ENCODE peak calls at places on chromosome 3, in five cellular contexts. Q, U, R, T and V are unnamed samples.
A peak's percentile ranks its signal among the peaks of the same experiment; 100 is the strongest.

GRCh38 chr3:56929809-56930615 is 128.3 kb upstream of the ARHGEF3 start:
- DNase-seq in Q (no peak), U (no peak), R (no peak), T (peak; percentile 25), V (peak; percentile 15)

GRCh38 chr3:110198717-110199587 is 861.6 kb upstream of the DPPA4 start:
- DNase-seq in Q (no peak), U (peak; percentile 64), R (no peak), T (peak; percentile 16), V (no peak)

GRCh38 chr3:29324180-29324651 is 43.3 kb downstream of the RBMS3 start:
- DNase-seq in Q (peak; percentile 86), U (peak; percentile 63), R (no peak), T (peak; percentile 80), V (no peak)

GRCh38 chr3:30516238-30516637 is 90.2 kb upstream of the TGFBR2 start:
- DNase-seq in Q (no peak), U (no peak), R (no peak), T (peak; percentile 86), V (no peak)

GRCh38 chr3:84600703-84601225 is 358.0 kb upstream of the CADM2 start:
- DNase-seq in Q (no peak), U (no peak), R (no peak), T (no peak), V (no peak)

GRCh38 chr3:4011136-4011535 is 211.9 kb downstream of the LRRN1 start:
- DNase-seq in Q (no peak), U (no peak), R (peak; percentile 11), T (no peak), V (no peak)

GRCh38 chr3:174846055-174846454 is 13.1 kb upstream of the NAALADL2 start:
- DNase-seq in Q (no peak), U (no peak), R (no peak), T (no peak), V (no peak)

GRCh38 chr3:58021072-58021959 is 13.1 kb downstream of the FLNB start:
- DNase-seq in Q (no peak), U (no peak), R (no peak), T (no peak), V (no peak)

GRCh38 chr3:194539498-194539897 is 52.7 kb upstream of the ATP13A3 start:
- DNase-seq in Q (no peak), U (no peak), R (no peak), T (no peak), V (no peak)

GRCh38 chr3:171846594-171846993 is 3.4 kb downstream of the TMEM212 start:
- DNase-seq in Q (peak; percentile 24), U (no peak), R (no peak), T (peak; percentile 83), V (no peak)

GRCh38 chr3:10305331-10305902 is 12.7 kb upstream of the GHRL start:
- DNase-seq in Q (no peak), U (no peak), R (no peak), T (no peak), V (no peak)

GRCh38 chr3:101183151-101183550 is 137.2 kb downstream of the IMPG2 start:
- DNase-seq in Q (no peak), U (no peak), R (no peak), T (no peak), V (no peak)

GRCh38 chr3:35549690-35550089 is 89.6 kb upstream of the ARPP21 start:
- DNase-seq in Q (no peak), U (no peak), R (no peak), T (no peak), V (no peak)

GRCh38 chr3:35544976-35545375 is 94.3 kb upstream of the ARPP21 start:
- DNase-seq in Q (no peak), U (no peak), R (no peak), T (no peak), V (no peak)
- TF ChIP-seq CTCF in Q (no peak), U (no peak), R (no peak), T (no peak), V (no peak)

DNA sequence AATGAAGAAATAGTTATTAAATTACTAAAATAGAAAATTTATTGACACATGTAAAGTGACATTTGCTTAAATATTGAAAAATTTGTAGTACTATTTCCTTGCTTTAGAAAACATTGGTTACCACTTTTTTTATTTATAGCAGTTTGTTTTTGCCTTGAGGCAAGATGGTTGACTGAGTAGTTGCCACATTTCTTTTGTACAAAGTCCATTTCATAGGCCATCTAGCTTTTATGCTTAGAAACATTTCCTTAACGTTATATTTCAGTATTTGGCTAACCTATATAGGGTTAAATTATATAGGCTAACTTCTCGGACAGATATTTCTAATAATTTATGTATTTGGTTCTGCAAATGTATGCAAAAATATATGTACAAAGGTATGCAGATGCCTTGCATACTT is 17.1 kb downstream of the CTNNB1 start:
- DNase-seq in Q (no peak), U (no peak), R (no peak), T (no peak), V (no peak)
- TF ChIP-seq CTCF in Q (no peak), U (no peak), R (no peak), T (no peak), V (no peak)

DNA sequence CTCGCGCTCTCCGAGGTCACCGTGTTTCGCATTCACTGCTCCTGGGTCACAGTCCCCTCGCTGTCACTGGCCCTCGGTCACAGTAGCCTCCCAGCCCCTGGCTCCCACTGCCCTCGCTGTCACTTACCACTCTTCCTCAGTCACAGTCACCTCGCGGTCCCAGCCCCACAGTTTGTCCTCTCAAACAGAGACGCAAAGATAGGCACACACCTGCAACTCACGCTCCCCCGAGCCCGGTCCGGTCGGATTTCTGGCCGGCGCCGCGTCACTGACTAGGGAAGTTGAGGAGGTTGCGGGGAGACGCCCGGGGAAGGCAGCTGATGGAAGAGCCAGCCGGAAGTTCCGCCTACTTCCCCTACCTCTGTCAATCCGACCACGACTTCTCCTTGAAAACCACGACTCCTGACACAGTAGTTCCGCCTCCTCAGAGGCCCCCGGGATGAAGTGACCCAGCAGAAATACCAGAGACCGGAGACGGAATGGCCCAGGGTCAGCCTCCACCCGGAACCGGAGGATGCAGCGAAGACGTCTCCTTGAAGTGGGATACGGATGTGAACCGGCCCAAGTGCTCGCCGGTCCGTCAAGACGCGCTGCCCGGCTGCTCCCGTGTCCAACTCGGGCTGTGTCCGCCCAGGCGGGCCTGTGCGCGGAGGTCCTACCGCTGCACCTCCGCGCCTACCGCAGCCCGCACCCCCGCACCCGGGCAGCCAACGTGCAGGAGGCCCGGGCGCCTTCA is at the start of gene PCYT1A:
- DNase-seq in Q (peak; percentile 93), U (peak; percentile 95), R (peak; percentile 96), T (peak; percentile 97), V (peak; percentile 87)
- TF ChIP-seq CTCF in Q (no peak), U (no peak), R (no peak), T (no peak), V (no peak)

GRCh38 chr3:113261996-113262665 is 50.8 kb downstream of the BOC start:
- DNase-seq in Q (no peak), U (no peak), R (no peak), T (peak; percentile 57), V (no peak)

GRCh38 chr3:113255100-113255853 is 43.9 kb downstream of the BOC start:
- DNase-seq in Q (no peak), U (no peak), R (no peak), T (no peak), V (no peak)

GRCh38 chr3:113255854-113256615 is 44.7 kb downstream of the BOC start:
- DNase-seq in Q (no peak), U (no peak), R (no peak), T (no peak), V (no peak)

GRCh38 chr3:113260980-113261920 is 49.9 kb downstream of the BOC start:
- DNase-seq in Q (no peak), U (no peak), R (no peak), T (peak; percentile 44), V (no peak)

DNA sequence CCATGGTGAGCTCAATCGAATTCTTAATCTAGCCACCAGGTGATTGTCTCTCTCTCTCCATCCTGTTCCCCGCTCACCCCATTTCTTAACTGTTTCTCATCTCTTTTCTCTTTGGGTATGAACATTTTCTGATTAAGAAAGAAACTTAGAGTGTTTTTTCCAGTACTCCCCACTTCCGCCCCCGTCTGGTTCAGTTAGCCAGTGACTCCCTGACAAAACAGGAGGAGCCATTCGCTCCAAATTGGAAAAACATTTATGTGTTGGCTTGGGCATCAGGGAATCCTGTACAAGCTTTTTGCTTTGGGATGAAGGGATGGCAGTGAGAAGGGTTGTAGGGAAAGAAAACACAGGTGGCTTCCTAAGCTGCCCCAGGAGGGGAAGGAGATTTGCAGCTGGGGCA is 47.0 kb downstream of the BOC start:
- DNase-seq in Q (no peak), U (no peak), R (no peak), T (no peak), V (no peak)
- TF ChIP-seq CTCF in Q (peak; percentile 11), U (no peak), R (no peak), T (peak; percentile 20), V (no peak)